ENCODE peak calls at places on chromosomes 16 and 17, in nine cellular contexts. O is ELR, D is AG04450, U is NCI-H2171, K is NCI-H1436, Q is adipocyte, R is islet precursor cell, N is dermis blood vessel endothelial cell, A is astrocyte of the cerebellum. G is an unnamed sample.

GRCh38 chr17:79923974-79924638 is 84.9 kb upstream of the CBX4 start:
- DNase-seq in O (peak; percentile 58), D (no peak), U (no peak), K (no peak), Q (peak; percentile 27), R (peak; percentile 95), N (peak; percentile 57), A (no peak), G (peak; percentile 87)

GRCh38 chr16:813204-813915 is 12.8 kb upstream of the GNG13 start:
- DNase-seq in O (peak; percentile 49), D (no peak), U (peak; percentile 32), K (no peak), Q (peak; percentile 71), R (peak; percentile 75), N (peak; percentile 44), A (no peak), G (peak; percentile 81)

GRCh38 chr17:72121164-72122001 is 563 bp downstream of the SOX9 start:
- DNase-seq in O (peak; percentile 73), D (no peak), U (no peak), K (peak; percentile 45), Q (peak; percentile 76), R (peak; percentile 84), N (no peak), A (no peak), G (peak; percentile 50)

GRCh38 chr16:630815-631405 is at the start of gene WFIKKN1:
- DNase-seq in O (no peak), D (no peak), U (no peak), K (no peak), Q (no peak), R (peak; percentile 82), N (peak; percentile 18), A (no peak), G (no peak)

GRCh38 chr17:32445075-32445427 is 741 bp downstream of the PSMD11 start:
- DNase-seq in O (peak; percentile 89), D (no peak), U (no peak), K (no peak), Q (peak; percentile 79), R (peak; percentile 88), N (peak; percentile 79), A (peak; percentile 24), G (peak; percentile 13)

GRCh38 chr17:49520386-49521087 is 25.4 kb downstream of the NGFR start:
- DNase-seq in O (no peak), D (no peak), U (no peak), K (no peak), Q (no peak), R (no peak), N (no peak), A (no peak), G (no peak)

GRCh38 chr17:17755715-17756114 is 74.5 kb downstream of the RAI1 start:
- DNase-seq in O (no peak), D (no peak), U (no peak), K (no peak), Q (no peak), R (no peak), N (no peak), A (no peak), G (no peak)

GRCh38 chr16:25298165-25298872 is 40.7 kb upstream of the ZKSCAN2 start:
- DNase-seq in O (no peak), D (no peak), U (no peak), K (no peak), Q (no peak), R (no peak), N (no peak), A (no peak), G (no peak)

GRCh38 chr16:85805442-85806045 is 6.0 kb downstream of the COX4I1 start:
- DNase-seq in O (no peak), D (no peak), U (no peak), K (no peak), Q (no peak), R (no peak), N (no peak), A (no peak), G (no peak)

GRCh38 chr17:77746901-77747620 is 211.4 kb upstream of the TNRC6C start:
- DNase-seq in O (no peak), D (no peak), U (no peak), K (no peak), Q (no peak), R (no peak), N (no peak), A (no peak), G (no peak)

GRCh38 chr16:19810817-19811731 is 73.6 kb downstream of the GPRC5B start:
- DNase-seq in O (peak; percentile 86), D (peak; percentile 77), U (no peak), K (no peak), Q (peak; percentile 49), R (peak; percentile 20), N (peak; percentile 46), A (peak; percentile 46), G (no peak)

GRCh38 chr16:3216263-3216640 is 18.7 kb downstream of the ZNF200 start:
- DNase-seq in O (no peak), D (no peak), U (no peak), K (no peak), Q (no peak), R (no peak), N (no peak), A (no peak), G (no peak)

GRCh38 chr17:73200476-73200875 is 7.6 kb downstream of the COG1 start:
- DNase-seq in O (no peak), D (no peak), U (no peak), K (no peak), Q (no peak), R (no peak), N (no peak), A (no peak), G (no peak)

GRCh38 chr16:60107920-60108319 is 1373.8 kb upstream of the GOT2 start:
- DNase-seq in O (no peak), D (no peak), U (no peak), K (no peak), Q (no peak), R (no peak), N (no peak), A (no peak), G (no peak)

G was measured in HEK293T.